ENCODE peak calls at places on chromosomes 11 and 22, in four cellular contexts. T, X, I and G are unnamed samples.

GRCh38 chr11:115256326-115257197 is 247.7 kb downstream of the CADM1 start:
- DNase-seq in T (no peak), X (no peak), I (peak), G (no peak)

GRCh38 chr22:37300551-37301017 is 18.3 kb downstream of the CYTH4 start:
- DNase-seq in X (no peak), I (no peak), T (no peak), G (no peak)

GRCh38 chr22:44441401-44442185 is 56.4 kb downstream of the RTL6 start:
- DNase-seq in X (no peak), T (no peak), I (no peak), G (no peak)

GRCh38 chr22:50236731-50237409 is 8.0 kb downstream of the TUBGCP6 start:
- DNase-seq in X (no peak), I (no peak), T (no peak), G (no peak)

GRCh38 chr11:118277312-118277711 is 13.2 kb upstream of the MPZL2 start:
- DNase-seq in I (no peak), T (peak), X (peak), G (peak)

GRCh38 chr22:49372530-49373288 is 455.0 kb downstream of the BRD1 start:
- DNase-seq in X (peak), I (no peak), T (no peak), G (no peak)

GRCh38 chr11:126871792-126872191 is 128.8 kb downstream of the KIRREL3 start:
- DNase-seq in X (no peak), T (no peak), I (no peak), G (no peak)

GRCh38 chr11:32641361-32641760 is 57.7 kb downstream of the EIF3M start:
- DNase-seq in X (no peak), I (no peak), T (no peak), G (no peak)

GRCh38 chr11:35049906-35050531 is 89.0 kb upstream of the CD44 start:
- DNase-seq in I (no peak), X (no peak), T (no peak), G (no peak)

GRCh38 chr11:128688031-128688713 is 5.7 kb upstream of the FLI1 start:
- DNase-seq in X (no peak), I (no peak), T (no peak), G (no peak)

GRCh38 chr11:106011481-106011880 is 10.6 kb downstream of the MSANTD4 start:
- DNase-seq in T (no peak), I (no peak), X (no peak), G (no peak)

GRCh38 chr11:6410695-6411430 is 8.0 kb downstream of the APBB1 start:
- DNase-seq in I (no peak), X (no peak), T (no peak), G (no peak)

GRCh38 chr11:55707029-55707428 is 45.0 kb downstream of the OR4C6 start:
- DNase-seq in I (peak), T (peak), X (peak), G (peak)

GRCh38 chr22:47619631-47620030 is 857.2 kb downstream of the TBC1D22A start:
- DNase-seq in I (no peak), X (no peak), T (no peak), G (no peak)

GRCh38 chr11:65185166-65185565 is 3.4 kb downstream of the CAPN1 start:
- DNase-seq in I (no peak), X (no peak), T (no peak), G (no peak)

GRCh38 chr11:17280494-17281127 is 4.1 kb downstream of the NUCB2 start:
- DNase-seq in X (no peak), T (no peak), I (no peak), G (no peak)

GRCh38 chr11:31443802-31444201 is 65.6 kb downstream of the IMMP1L start:
- DNase-seq in T (no peak), I (no peak), X (no peak), G (no peak)

GRCh38 chr11:77200869-77201268 is 72.8 kb downstream of the MYO7A start:
- DNase-seq in T (no peak), I (no peak), X (no peak), G (no peak)

GRCh38 chr22:40001104-40001503 is 6.3 kb downstream of the FAM83F start:
- DNase-seq in X (no peak), T (no peak), I (no peak), G (no peak)

GRCh38 chr22:33875316-33875715 is 45.0 kb downstream of the LARGE1 start:
- DNase-seq in X (no peak), I (no peak), T (no peak), G (no peak)

GRCh38 chr11:69467646-69468045 is 13.8 kb upstream of the LINC01488 start:
- DNase-seq in X (no peak), I (no peak), T (no peak), G (no peak)

GRCh38 chr22:20128902-20129746 is 2.5 kb upstream of the ZDHHC8 start:
- DNase-seq in T (no peak), X (no peak), I (peak), G (no peak)